ENCODE peak calls at places on chromosome 14, in eight cellular contexts. Q is transverse colon, Y is stomach, C is sigmoid colon, G is HCT116, P is SK-N-SH, U is GM23338, D is H1. L is an unnamed sample.
A peak's percentile ranks its signal among the peaks of the same experiment; 100 is the strongest.

GRCh38 chr14:36580141-36580855 is 2.1 kb downstream of the NKX2-8 start:
- DNase-seq in P (peak; percentile 21), D (peak; percentile 68), C (no peak), G (no peak), U (peak; percentile 72), Y (no peak), Q (no peak), L (no peak)

GRCh38 chr14:104881369-104881979 is 16.4 kb downstream of the CEP170B start:
- DNase-seq in U (no peak), P (peak; percentile 75), D (no peak), C (no peak), Y (no peak), Q (no peak), G (no peak), L (peak; percentile 69)

GRCh38 chr14:50040401-50040775 is 76.0 kb downstream of the VCPKMT start:
- DNase-seq in Q (peak; percentile 57), Y (peak; percentile 29), G (no peak), D (no peak), U (no peak), C (no peak), P (no peak), L (no peak)

GRCh38 chr14:22002860-22003284 is 329.3 kb upstream of the OR4E1 start:
- DNase-seq in C (no peak), P (no peak), Q (peak; percentile 22), G (peak; percentile 16), D (peak; percentile 76), Y (no peak), U (peak; percentile 87), L (no peak)

GRCh38 chr14:64715628-64716412 is 11.6 kb downstream of the PLEKHG3 start:
- DNase-seq in Q (no peak), D (peak; percentile 80), Y (peak; percentile 53), P (no peak), U (peak; percentile 85), G (no peak), C (peak; percentile 71), L (no peak)

GRCh38 chr14:34365309-34365915 is 96.6 kb downstream of the SPTSSA start:
- DNase-seq in Y (no peak), D (no peak), G (no peak), P (no peak), Q (no peak), C (no peak), U (peak; percentile 15), L (no peak)

GRCh38 chr14:33660248-33660647 is 290.6 kb downstream of the EGLN3 start:
- DNase-seq in D (no peak), U (no peak), Y (no peak), Q (no peak), P (no peak), C (no peak), G (no peak), L (no peak)

GRCh38 chr14:26859483-26859882 is 261.6 kb upstream of the NOVA1 start:
- DNase-seq in C (no peak), P (no peak), Y (no peak), D (no peak), G (no peak), U (no peak), Q (no peak), L (no peak)

GRCh38 chr14:101878222-101879211 is 85.9 kb upstream of the DYNC1H1 start:
- DNase-seq in Y (peak; percentile 37), U (no peak), Q (peak; percentile 39), C (peak; percentile 62), D (no peak), P (no peak), G (no peak), L (peak; percentile 70)

GRCh38 chr14:75519826-75520692 is 2.2 kb upstream of the BATF start:
- DNase-seq in G (no peak), D (no peak), Y (no peak), U (no peak), C (no peak), P (no peak), Q (no peak), L (no peak)

GRCh38 chr14:96145116-96145864 is 59.3 kb upstream of the BDKRB2 start:
- DNase-seq in G (no peak), C (no peak), U (no peak), D (peak; percentile 7), Q (no peak), P (no peak), Y (no peak), L (no peak)

GRCh38 chr14:25400607-25401206 is 350.8 kb upstream of the STXBP6 start:
- DNase-seq in Y (peak; percentile 57), D (peak; percentile 72), P (peak; percentile 9), G (no peak), Q (peak; percentile 66), C (no peak), U (peak; percentile 83), L (no peak)

GRCh38 chr14:55274760-55275159 is 3.5 kb downstream of the FBXO34 start:
- DNase-seq in U (no peak), Y (no peak), Q (no peak), D (no peak), P (peak; percentile 29), G (no peak), C (no peak), L (no peak)
- H3K4me1 ChIP-seq in U (peaks cover 7% of the 10 kb centered on the region), Y (peaks cover 48% of the 10 kb centered on the region), Q (peaks cover 63% of the 10 kb centered on the region), D (no peaks in the 10 kb centered on the region), P (peaks cover 13% of the 10 kb centered on the region), G (peaks cover 8% of the 10 kb centered on the region), C (no peaks in the 10 kb centered on the region), L (peaks cover 33% of the 10 kb centered on the region)

GRCh38 chr14:93898731-93899130 is 28.4 kb upstream of the FAM181A start:
- DNase-seq in G (no peak), U (no peak), P (no peak), Q (no peak), D (no peak), C (no peak), Y (no peak), L (no peak)

GRCh38 chr14:93902619-93903307 is 24.4 kb upstream of the FAM181A start:
- DNase-seq in U (no peak), C (no peak), Y (peak; percentile 61), P (no peak), G (no peak), Q (no peak), D (no peak), L (no peak)

GRCh38 chr14:93898081-93898611 is 29.0 kb upstream of the FAM181A start:
- DNase-seq in Y (no peak), U (no peak), D (no peak), Q (no peak), P (no peak), C (no peak), G (no peak), L (no peak)

GRCh38 chr14:93903342-93904184 is 23.6 kb upstream of the FAM181A start:
- DNase-seq in U (peak; percentile 73), G (peak; percentile 15), Q (no peak), D (peak; percentile 81), P (peak; percentile 58), Y (peak; percentile 40), C (no peak), L (no peak)

DNA sequence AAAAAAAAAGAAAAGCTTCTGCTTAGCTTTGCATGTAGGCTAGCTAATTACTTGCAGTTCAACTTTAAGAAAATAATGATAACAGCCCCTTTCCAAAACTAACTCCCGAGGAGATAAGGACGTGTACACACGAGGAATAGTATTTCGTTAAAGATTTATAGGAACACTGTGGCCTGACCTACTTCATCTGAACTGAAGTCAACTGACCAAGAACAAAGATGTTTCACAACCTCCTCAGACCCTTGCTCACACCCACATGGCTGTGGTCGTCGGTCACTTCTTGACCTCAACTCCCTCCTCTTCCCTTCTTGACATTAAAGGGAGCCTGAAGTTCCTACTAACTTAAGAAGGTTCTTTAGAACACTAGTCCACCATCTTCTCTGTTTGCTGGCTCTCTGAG is 25.3 kb upstream of the FAM181A start:
- DNase-seq in C (no peak), P (no peak), Q (no peak), G (no peak), U (no peak), Y (no peak), D (no peak), L (no peak)
- TF ChIP-seq CTCF in C (no peak), P (no peak), Q (no peak), G (no peak), U (no peak), Y (no peak), D (no peak), L (no peak)

GRCh38 chr14:78325911-78326310 is 155.7 kb downstream of the NRXN3 start:
- DNase-seq in D (no peak), P (no peak), C (no peak), Y (no peak), Q (no peak), G (no peak), U (no peak), L (no peak)
- TF ChIP-seq POLR2AphosphoS5 in D (no peak), P (no peak), C (no peak), Y (no peak), Q (no peak), G (no peak), U (no peak), L (no peak)

DNA sequence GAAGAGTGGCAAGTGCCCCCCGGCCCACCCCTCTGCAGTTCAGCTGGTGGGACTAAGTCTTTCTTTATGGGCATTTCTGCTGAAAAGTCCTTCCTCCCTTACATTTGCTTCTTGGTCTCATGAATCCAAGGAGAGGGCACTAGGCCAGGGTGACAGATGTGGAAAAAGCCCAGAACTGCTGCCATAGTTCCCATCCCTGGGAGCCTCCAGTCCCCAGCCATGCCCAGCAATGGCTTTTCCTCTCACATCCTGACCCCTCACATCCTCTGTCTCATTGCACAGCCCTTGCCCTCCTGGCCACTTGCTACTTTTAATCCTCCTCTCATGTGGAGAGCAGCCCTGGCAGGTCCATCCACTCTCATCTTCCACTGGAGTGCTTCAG is 122.5 kb downstream of the ZFP36L1 start:
- DNase-seq in P (no peak), Q (no peak), G (no peak), U (no peak), C (peak; percentile 60), Y (peak; percentile 21), D (no peak), L (no peak)
- H3K4me1 ChIP-seq in P (peaks cover 18% of the 10 kb centered on the region), Q (peaks cover 60% of the 10 kb centered on the region), G (peaks cover 17% of the 10 kb centered on the region), U (no peaks in the 10 kb centered on the region), C (no peaks in the 10 kb centered on the region), Y (peaks cover 65% of the 10 kb centered on the region), D (no peaks in the 10 kb centered on the region), L (peaks cover 48% of the 10 kb centered on the region)

DNA sequence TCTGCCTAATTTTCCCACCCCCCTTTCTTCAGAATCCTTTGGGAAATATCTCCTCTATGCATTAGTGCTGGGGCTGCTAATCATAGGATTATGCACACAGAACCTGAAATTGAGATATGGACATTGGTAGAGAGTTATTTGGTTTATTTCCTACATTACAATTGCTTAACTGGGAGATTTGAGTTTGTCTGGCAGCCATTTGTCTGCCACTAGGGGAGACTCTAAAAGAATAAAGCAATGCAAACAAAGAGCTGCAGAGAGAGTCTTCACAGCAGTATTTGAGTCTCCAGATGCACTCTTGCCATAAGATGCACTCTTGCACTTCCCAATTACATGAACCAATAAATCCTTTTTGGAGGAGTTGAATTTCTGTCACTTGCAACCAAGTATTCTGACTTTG is 12.0 kb upstream of the PCNX4 start:
- DNase-seq in Y (no peak), P (no peak), Q (no peak), D (no peak), U (peak; percentile 47), G (no peak), C (no peak), L (no peak)
- TF ChIP-seq CTCF in Y (no peak), P (no peak), Q (no peak), D (peak; percentile 25), U (no peak), G (peak; percentile 26), C (no peak), L (no peak)